ENCODE peak calls at places on chromosomes 3 and 15, in ten cellular contexts. One of them, this sample, is unnamed.

GRCh38 chr15:90114451-90114901 is 12.2 kb upstream of the IDH2 start:
- DNase-seq in SHP77: no peak
- DNase-seq in EL: no peak
- DNase-seq in effector memory CD8-positive, alpha-beta T cell: no peak
- DNase-seq in NCI-H2171: no peak
- DNase-seq in AG04450: no peak
- DNase-seq in HepG2: no peak
- DNase-seq in IMR-90: no peak
- DNase-seq in HuH-7: no peak
- DNase-seq in H9: no peak
- DNase-seq in this sample: no peak

GRCh38 chr3:177574232-177574856 is 377.1 kb upstream of the TBL1XR1 start:
- DNase-seq in AG04450: peak
- DNase-seq in EL: no peak
- DNase-seq in H9: peak
- DNase-seq in NCI-H2171: no peak
- DNase-seq in HepG2: peak
- DNase-seq in IMR-90: peak
- DNase-seq in SHP77: peak
- DNase-seq in effector memory CD8-positive, alpha-beta T cell: no peak
- DNase-seq in HuH-7: peak
- DNase-seq in this sample: no peak

GRCh38 chr15:98077186-98077585 is 116.7 kb downstream of the ARRDC4 start:
- DNase-seq in SHP77: no peak
- DNase-seq in AG04450: no peak
- DNase-seq in HepG2: no peak
- DNase-seq in effector memory CD8-positive, alpha-beta T cell: no peak
- DNase-seq in EL: no peak
- DNase-seq in IMR-90: no peak
- DNase-seq in NCI-H2171: no peak
- DNase-seq in H9: no peak
- DNase-seq in HuH-7: no peak
- DNase-seq in this sample: peak

GRCh38 chr15:35963316-35963715 is 417.4 kb upstream of the DPH6 start:
- DNase-seq in HepG2: no peak
- DNase-seq in SHP77: no peak
- DNase-seq in NCI-H2171: no peak
- DNase-seq in HuH-7: no peak
- DNase-seq in AG04450: no peak
- DNase-seq in IMR-90: no peak
- DNase-seq in EL: no peak
- DNase-seq in H9: no peak
- DNase-seq in effector memory CD8-positive, alpha-beta T cell: no peak
- DNase-seq in this sample: no peak

GRCh38 chr15:43329222-43329959 is 982 bp downstream of the LCMT2 start:
- DNase-seq in AG04450: no peak
- DNase-seq in SHP77: no peak
- DNase-seq in NCI-H2171: no peak
- DNase-seq in effector memory CD8-positive, alpha-beta T cell: peak
- DNase-seq in H9: no peak
- DNase-seq in HuH-7: no peak
- DNase-seq in IMR-90: peak
- DNase-seq in HepG2: no peak
- DNase-seq in EL: peak
- DNase-seq in this sample: peak

GRCh38 chr15:45549831-45550230 is 27.3 kb upstream of the SLC30A4 start:
- DNase-seq in SHP77: no peak
- DNase-seq in H9: no peak
- DNase-seq in NCI-H2171: no peak
- DNase-seq in AG04450: no peak
- DNase-seq in effector memory CD8-positive, alpha-beta T cell: no peak
- DNase-seq in IMR-90: peak
- DNase-seq in HuH-7: no peak
- DNase-seq in HepG2: no peak
- DNase-seq in EL: peak
- DNase-seq in this sample: no peak

GRCh38 chr3:154781595-154781994 is 298.5 kb upstream of the MME start:
- DNase-seq in H9: no peak
- DNase-seq in effector memory CD8-positive, alpha-beta T cell: no peak
- DNase-seq in IMR-90: no peak
- DNase-seq in AG04450: no peak
- DNase-seq in NCI-H2171: no peak
- DNase-seq in HepG2: no peak
- DNase-seq in SHP77: no peak
- DNase-seq in EL: peak
- DNase-seq in HuH-7: no peak
- DNase-seq in this sample: no peak

GRCh38 chr3:196969660-196970546 is 1.3 kb upstream of the PIGZ start:
- DNase-seq in EL: peak
- DNase-seq in HepG2: no peak
- DNase-seq in H9: peak
- DNase-seq in NCI-H2171: peak
- DNase-seq in AG04450: no peak
- DNase-seq in HuH-7: peak
- DNase-seq in SHP77: no peak
- DNase-seq in effector memory CD8-positive, alpha-beta T cell: peak
- DNase-seq in IMR-90: peak
- DNase-seq in this sample: peak

GRCh38 chr3:9135930-9136525 is 113.4 kb downstream of the SRGAP3 start:
- DNase-seq in effector memory CD8-positive, alpha-beta T cell: no peak
- DNase-seq in HepG2: no peak
- DNase-seq in H9: peak
- DNase-seq in AG04450: no peak
- DNase-seq in NCI-H2171: no peak
- DNase-seq in IMR-90: no peak
- DNase-seq in HuH-7: no peak
- DNase-seq in SHP77: no peak
- DNase-seq in EL: no peak
- DNase-seq in this sample: peak

GRCh38 chr3:194952882-194953281 is 267.2 kb downstream of the FAM43A start:
- DNase-seq in SHP77: no peak
- DNase-seq in IMR-90: no peak
- DNase-seq in HepG2: peak
- DNase-seq in NCI-H2171: no peak
- DNase-seq in AG04450: no peak
- DNase-seq in EL: no peak
- DNase-seq in H9: no peak
- DNase-seq in HuH-7: peak
- DNase-seq in effector memory CD8-positive, alpha-beta T cell: no peak
- DNase-seq in this sample: no peak

This sample was measured in Ammon's horn.